ENCODE peak calls at places on chromosomes 7 and 10, in five cellular contexts. G is AML-193, A is GM04503, D is fibroblast of lung, F is HCEC 1CT. O is an unnamed sample.

GRCh38 chr7:110084177-110084807 is 1006.6 kb upstream of the LRRN3 start:
- DNase-seq in G (no peak), A (no peak), D (no peak), F (no peak), O (no peak)

GRCh38 chr7:16492513-16493062 is 27.1 kb upstream of the SOSTDC1 start:
- DNase-seq in G (no peak), A (no peak), D (peak; percentile 72), F (no peak), O (peak; percentile 16)

GRCh38 chr7:100367676-100368613 is 5.3 kb upstream of the PILRA start:
- DNase-seq in G (no peak), A (no peak), D (no peak), F (no peak), O (no peak)

GRCh38 chr10:103578782-103579382 is 85.4 kb downstream of the NEURL1 start:
- DNase-seq in G (no peak), A (no peak), D (no peak), F (no peak), O (no peak)

GRCh38 chr10:70480254-70480861 is 1.8 kb downstream of the PALD1 start:
- DNase-seq in G (peak; percentile 22), A (no peak), D (no peak), F (no peak), O (no peak)

GRCh38 chr7:43076189-43076605 is 36.2 kb upstream of the HECW1 start:
- DNase-seq in G (no peak), A (no peak), D (peak; percentile 10), F (no peak), O (peak; percentile 31)

GRCh38 chr10:84429926-84430520 is 101.6 kb downstream of the CCSER2 start:
- DNase-seq in G (peak; percentile 30), A (no peak), D (peak; percentile 41), F (peak; percentile 60), O (peak; percentile 53)

GRCh38 chr10:37488792-37489657 is 363.6 kb downstream of the ANKRD30A start:
- DNase-seq in G (no peak), A (no peak), D (no peak), F (no peak), O (no peak)

GRCh38 chr7:142603870-142604448 is 145.3 kb upstream of the PRSS1 start:
- DNase-seq in G (peak; percentile 65), A (no peak), D (peak; percentile 52), F (peak; percentile 49), O (peak; percentile 70)

GRCh38 chr10:127889605-127890195 is 3.0 kb downstream of the CLRN3 start:
- DNase-seq in G (peak; percentile 38), A (peak; percentile 45), D (peak; percentile 78), F (no peak), O (peak; percentile 56)

GRCh38 chr10:22598488-22598887 is 115.9 kb downstream of the PIP4K2A start:
- DNase-seq in G (no peak), A (no peak), D (peak; percentile 60), F (no peak), O (peak; percentile 28)

GRCh38 chr10:7193369-7193768 is 217.5 kb downstream of the SFMBT2 start:
- DNase-seq in G (no peak), A (no peak), D (no peak), F (no peak), O (no peak)

GRCh38 chr7:93592588-93593266 is 18.2 kb upstream of the CALCR start:
- DNase-seq in G (no peak), A (no peak), D (no peak), F (no peak), O (no peak)

GRCh38 chr7:149868638-149869290 is 5.0 kb upstream of the ATP6V0E2 start:
- DNase-seq in G (no peak), A (no peak), D (no peak), F (no peak), O (no peak)

GRCh38 chr7:114539575-114539974 is 125.0 kb downstream of the FOXP2 start:
- DNase-seq in G (no peak), A (no peak), D (no peak), F (peak; percentile 35), O (peak; percentile 1)

GRCh38 chr7:138287549-138287948 is 172.5 kb upstream of the TRIM24 start:
- DNase-seq in G (no peak), A (no peak), D (no peak), F (no peak), O (no peak)

GRCh38 chr10:59557052-59557451 is 152.6 kb downstream of the SLC16A9 start:
- DNase-seq in G (no peak), A (no peak), D (no peak), F (no peak), O (no peak)

GRCh38 chr7:129163875-129164544 is 19.5 kb downstream of the TSPAN33 start:
- DNase-seq in G (peak; percentile 69), A (no peak), D (peak; percentile 51), F (peak; percentile 38), O (peak; percentile 46)

GRCh38 chr7:158706273-158706704 is 1.7 kb upstream of the NCAPG2 start:
- DNase-seq in G (no peak), A (no peak), D (no peak), F (no peak), O (no peak)

GRCh38 chr10:14686356-14686755 is 88.3 kb downstream of the FAM107B start:
- DNase-seq in G (no peak), A (no peak), D (peak; percentile 78), F (no peak), O (no peak)

GRCh38 chr10:124734311-124735166 is 9.6 kb downstream of the FAM53B start:
- DNase-seq in G (no peak), A (no peak), D (no peak), F (no peak), O (no peak)

GRCh38 chr10:102279104-102279503 is 33.8 kb downstream of the GBF1 start:
- DNase-seq in G (no peak), A (no peak), D (no peak), F (no peak), O (no peak)

GRCh38 chr7:137981668-137982067 is 20.2 kb downstream of the CREB3L2 start:
- DNase-seq in G (no peak), A (no peak), D (no peak), F (no peak), O (no peak)

GRCh38 chr7:24135003-24135817 is 148.8 kb upstream of the NPY start:
- DNase-seq in G (no peak), A (no peak), D (no peak), F (no peak), O (no peak)

GRCh38 chr10:98748298-98748697 is 301.6 kb upstream of the HPS1 start:
- DNase-seq in G (peak; percentile 20), A (no peak), D (no peak), F (peak; percentile 33), O (peak; percentile 37)

GRCh38 chr7:150657526-150657925 is 25.3 kb upstream of the GIMAP6 start:
- DNase-seq in G (no peak), A (no peak), D (no peak), F (no peak), O (no peak)

GRCh38 chr10:114526112-114526496 is 121.8 kb upstream of the AFAP1L2 start:
- DNase-seq in G (no peak), A (no peak), D (peak; percentile 62), F (no peak), O (no peak)

GRCh38 chr10:71740069-71740468 is 20.5 kb upstream of the C10orf105 start:
- DNase-seq in G (peak; percentile 56), A (peak; percentile 52), D (peak; percentile 46), F (peak; percentile 57), O (peak; percentile 77)

GRCh38 chr10:51588984-51589383 is 110.4 kb downstream of the CSTF2T start:
- DNase-seq in G (no peak), A (no peak), D (no peak), F (no peak), O (no peak)

GRCh38 chr10:30284860-30285594 is 64.1 kb downstream of the MTPAP start:
- DNase-seq in G (peak; percentile 53), A (no peak), D (peak; percentile 22), F (peak; percentile 8), O (peak; percentile 45)

GRCh38 chr10:541750-542371 is 147.6 kb downstream of the DIP2C start:
- DNase-seq in G (no peak), A (no peak), D (no peak), F (no peak), O (no peak)

GRCh38 chr7:119643558-119643957 is 629.4 kb upstream of the KCND2 start:
- DNase-seq in G (no peak), A (no peak), D (no peak), F (no peak), O (no peak)

GRCh38 chr10:79981673-79982485 is 33.0 kb upstream of the SFTPD start:
- DNase-seq in G (no peak), A (no peak), D (peak; percentile 41), F (peak; percentile 3), O (peak; percentile 56)

GRCh38 chr7:158771-159170 is 33.6 kb upstream of the FAM20C start:
- DNase-seq in G (no peak), A (no peak), D (no peak), F (no peak), O (no peak)

GRCh38 chr7:144834516-144835165 is 1.2 kb downstream of the TPK1 start:
- DNase-seq in G (peak; percentile 62), A (no peak), D (no peak), F (peak; percentile 22), O (no peak)

GRCh38 chr7:23185980-23186379 is 4.1 kb downstream of the NUP42 start:
- DNase-seq in G (no peak), A (no peak), D (no peak), F (no peak), O (no peak)

GRCh38 chr10:103897241-103897774 is 20.7 kb downstream of the STN1 start:
- DNase-seq in G (no peak), A (no peak), D (no peak), F (no peak), O (no peak)

GRCh38 chr10:100184426-100185219 is 1.2 kb downstream of the ERLIN1 start:
- DNase-seq in G (peak; percentile 45), A (no peak), D (peak; percentile 25), F (no peak), O (peak; percentile 30)

GRCh38 chr10:24622781-24623301 is 100.8 kb downstream of the ARHGAP21 start:
- DNase-seq in G (no peak), A (no peak), D (peak; percentile 50), F (no peak), O (no peak)

GRCh38 chr7:6257602-6258001 is 14.8 kb downstream of the CYTH3 start:
- DNase-seq in G (no peak), A (no peak), D (no peak), F (no peak), O (no peak)